ENCODE peak calls at places on chromosomes 6 and 20, in six cellular contexts. S is A549, N is heart right ventricle, X is hepatocyte, J is nephron progenitor cell, E is endothelial cell. G is an unnamed sample.

GRCh38 chr20:43971233-43971632 is 56.6 kb downstream of the TOX2 start:
- DNase-seq in S (no peak), N (no peak), X (no peak), J (no peak), E (no peak), G (no peak)

GRCh38 chr6:99822741-99823512 is 171.1 kb downstream of the MCHR2 start:
- DNase-seq in S (peak), N (no peak), X (peak), J (peak), E (peak), G (no peak)

GRCh38 chr6:135488023-135488422 is 9.5 kb downstream of the AHI1 start:
- DNase-seq in S (no peak), N (no peak), X (no peak), J (no peak), E (no peak), G (no peak)

GRCh38 chr6:56959938-56960337 is 5.0 kb downstream of the BEND6 start:
- DNase-seq in S (no peak), N (no peak), X (no peak), J (no peak), E (no peak), G (no peak)

GRCh38 chr6:118335325-118335724 is 212.8 kb upstream of the PLN start:
- DNase-seq in S (no peak), N (no peak), X (no peak), J (no peak), E (no peak), G (no peak)

GRCh38 chr6:69825904-69826303 is 29.1 kb upstream of the LMBRD1 start:
- DNase-seq in S (no peak), N (no peak), X (peak), J (no peak), E (no peak), G (no peak)

GRCh38 chr6:14232889-14233288 is 115.3 kb downstream of the CD83 start:
- DNase-seq in S (no peak), N (no peak), X (no peak), J (no peak), E (no peak), G (no peak)

GRCh38 chr6:140018588-140018987 is 644.1 kb upstream of the CITED2 start:
- DNase-seq in S (no peak), N (no peak), X (peak), J (no peak), E (no peak), G (no peak)

GRCh38 chr20:50615407-50615806 is 75.9 kb downstream of the RIPOR3 start:
- DNase-seq in S (no peak), N (no peak), X (no peak), J (no peak), E (no peak), G (no peak)

GRCh38 chr6:141173529-141173928 is 959.2 kb upstream of the GJE1 start:
- DNase-seq in S (no peak), N (no peak), X (no peak), J (no peak), E (no peak), G (no peak)

GRCh38 chr6:159038914-159039884 is 5.6 kb downstream of the TAGAP start:
- DNase-seq in S (no peak), N (no peak), X (peak), J (no peak), E (no peak), G (no peak)

GRCh38 chr6:162262466-162263196 is 464.9 kb downstream of the PRKN start:
- DNase-seq in S (no peak), N (no peak), X (no peak), J (peak), E (no peak), G (no peak)
- TF ChIP-seq CTCF in S (no peak), N (no peak), X (no peak), J (no peak), E (no peak), G (no peak)

GRCh38 chr6:41707565-41708200 is 27.7 kb downstream of the TFEB start:
- DNase-seq in S (no peak), N (peak), X (no peak), J (no peak), E (no peak), G (no peak)
- TF ChIP-seq CTCF in S (no peak), N (no peak), X (no peak), J (no peak), E (no peak), G (no peak)

GRCh38 chr20:34673411-34673810 is 3.5 kb downstream of the PIGU start:
- DNase-seq in S (no peak), N (no peak), X (no peak), J (no peak), E (no peak), G (no peak)

GRCh38 chr20:34675561-34675960 is 1.3 kb downstream of the PIGU start:
- DNase-seq in S (no peak), N (no peak), X (no peak), J (no peak), E (no peak), G (no peak)

GRCh38 chr20:34680586-34680985 is 3.7 kb upstream of the PIGU start:
- DNase-seq in S (no peak), N (no peak), X (no peak), J (no peak), E (no peak), G (no peak)

GRCh38 chr20:34675993-34676641 is 775 bp downstream of the PIGU start:
- DNase-seq in S (no peak), N (no peak), X (no peak), J (no peak), E (no peak), G (no peak)

DNA sequence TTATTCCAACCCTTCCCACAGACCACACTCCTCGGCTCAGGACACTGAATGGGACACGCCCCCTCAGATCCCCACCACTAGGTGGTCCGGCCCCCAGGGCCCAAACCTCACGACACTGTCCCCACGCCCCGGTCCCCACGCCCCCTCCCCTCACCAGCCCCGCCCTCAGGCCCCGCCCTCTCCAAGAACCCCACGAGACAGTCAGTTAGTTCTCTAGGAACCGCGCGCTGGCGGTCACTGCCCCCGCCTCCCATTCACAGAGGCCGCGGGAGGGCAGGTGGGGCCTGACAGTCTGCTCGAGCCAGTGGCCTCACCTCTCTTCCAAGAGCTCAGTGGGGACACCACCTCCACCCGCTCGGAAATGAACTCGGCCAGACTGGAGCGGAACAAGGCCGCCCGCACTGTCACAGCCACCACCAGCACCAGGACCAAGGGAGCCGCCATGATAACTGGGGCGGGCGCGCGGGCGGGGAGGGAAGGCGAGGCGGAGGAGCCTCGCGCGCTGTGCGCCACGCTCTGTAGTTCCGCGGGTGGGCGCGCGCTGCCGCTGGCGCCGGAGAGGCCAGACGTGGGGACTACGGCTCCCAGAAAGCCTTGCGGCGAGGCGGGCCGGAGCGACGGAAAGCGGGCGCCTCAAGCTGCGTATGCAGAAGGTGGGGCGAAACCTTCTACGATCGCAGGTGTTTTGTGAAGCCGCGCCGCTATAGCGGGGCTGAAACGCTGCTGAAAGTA is at the start of gene PIGU:
- DNase-seq in S (peak), N (peak), X (peak), J (peak), E (peak), G (peak)
- TF ChIP-seq CTCF in S (no peak), N (peak), X (peak), J (no peak), E (no peak), G (peak)

GRCh38 chr6:111254779-111255166 is 167.5 kb downstream of the SLC16A10 start:
- DNase-seq in S (no peak), N (no peak), X (no peak), J (no peak), E (no peak), G (no peak)

GRCh38 chr6:111259089-111259831 is 172.0 kb downstream of the SLC16A10 start:
- DNase-seq in S (peak), N (peak), X (peak), J (peak), E (peak), G (peak)

GRCh38 chr6:111253999-111254778 is 166.9 kb downstream of the SLC16A10 start:
- DNase-seq in S (no peak), N (no peak), X (no peak), J (no peak), E (no peak), G (no peak)

GRCh38 chr6:111258615-111259088 is 171.3 kb downstream of the SLC16A10 start:
- DNase-seq in S (no peak), N (no peak), X (no peak), J (no peak), E (no peak), G (no peak)

GRCh38 chr6:111256646-111257045 is 169.3 kb downstream of the SLC16A10 start:
- DNase-seq in S (peak), N (no peak), X (no peak), J (no peak), E (no peak), G (no peak)
- TF ChIP-seq CTCF in S (peak), N (peak), X (peak), J (no peak), E (no peak), G (no peak)

DNA sequence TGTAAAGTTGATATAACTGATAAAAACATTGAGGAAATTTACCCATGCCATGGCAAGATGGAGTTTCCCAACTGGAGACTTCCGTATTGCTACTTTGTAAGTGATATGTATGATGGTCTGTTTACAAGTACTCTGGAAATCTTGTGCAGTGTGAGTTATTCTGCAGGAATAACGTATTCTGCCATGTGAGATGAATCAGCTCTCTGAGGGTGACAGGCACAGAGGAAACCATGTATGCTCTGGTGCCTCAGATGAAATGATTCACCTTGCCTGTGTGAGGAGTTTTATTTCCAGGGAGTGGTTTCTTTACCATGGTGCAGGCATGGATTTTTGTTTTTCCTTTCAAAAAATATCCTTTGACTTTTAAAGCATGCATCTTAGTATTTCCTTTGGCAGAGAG is 35.9 kb upstream of the MTRF1L start:
- DNase-seq in S (no peak), N (no peak), X (no peak), J (no peak), E (no peak), G (no peak)
- TF ChIP-seq CTCF in S (no peak), N (no peak), X (no peak), J (no peak), E (no peak), G (no peak)